ENCODE peak calls at places on chromosomes 5 and 9, in six cellular contexts. L is IMR-90, H is K562, P is A549, M is H1, T is SK-N-SH. U is an unnamed sample.

GRCh38 chr9:93577940-93578682 is 1.7 kb downstream of the PHF2 start:
- DNase-seq in L (no peak), H (no peak), P (no peak), M (no peak), T (no peak), U (no peak)

GRCh38 chr9:21455320-21455719 is 15.1 kb downstream of the IFNA1 start:
- DNase-seq in L (peak; percentile 25), H (no peak), P (peak; percentile 48), M (no peak), T (peak; percentile 8), U (peak; percentile 25)

GRCh38 chr9:4155224-4156026 is 144.4 kb downstream of the GLIS3 start:
- DNase-seq in L (no peak), H (no peak), P (peak; percentile 91), M (no peak), T (no peak), U (no peak)

GRCh38 chr9:125509476-125509875 is 197.5 kb downstream of the MAPKAP1 start:
- DNase-seq in L (peak; percentile 87), H (no peak), P (no peak), M (no peak), T (peak; percentile 45), U (no peak)

GRCh38 chr5:43569236-43569635 is 12.4 kb upstream of the PAIP1 start:
- DNase-seq in L (no peak), H (no peak), P (no peak), M (no peak), T (no peak), U (no peak)

GRCh38 chr9:37309136-37309535 is 113.4 kb upstream of the GRHPR start:
- DNase-seq in L (peak; percentile 37), H (peak; percentile 62), P (peak; percentile 44), M (peak; percentile 10), T (no peak), U (peak; percentile 40)

GRCh38 chr5:148735301-148735700 is 81.0 kb upstream of the HTR4 start:
- DNase-seq in L (peak; percentile 62), H (no peak), P (no peak), M (no peak), T (no peak), U (no peak)

GRCh38 chr9:131969469-131969989 is 110.1 kb downstream of the MED27 start:
- DNase-seq in L (no peak), H (no peak), P (no peak), M (no peak), T (peak; percentile 76), U (no peak)

GRCh38 chr9:86557063-86557766 is 203.0 kb upstream of the TUT7 start:
- DNase-seq in L (peak; percentile 98), H (no peak), P (no peak), M (no peak), T (no peak), U (no peak)

GRCh38 chr5:178145965-178146820 is 7.5 kb downstream of the NHP2 start:
- DNase-seq in L (peak; percentile 41), H (peak; percentile 71), P (peak; percentile 75), M (peak; percentile 71), T (peak; percentile 81), U (peak; percentile 92)

GRCh38 chr5:125198270-125198974 is 452.0 kb upstream of the ZNF608 start:
- DNase-seq in L (peak; percentile 84), H (no peak), P (no peak), M (no peak), T (peak; percentile 56), U (no peak)

GRCh38 chr9:4657426-4658159 is 4.5 kb upstream of the PLPP6 start:
- DNase-seq in L (no peak), H (no peak), P (peak; percentile 22), M (no peak), T (no peak), U (no peak)

GRCh38 chr5:38938424-38938823 is 92.6 kb downstream of the OSMR start:
- DNase-seq in L (peak; percentile 70), H (no peak), P (no peak), M (no peak), T (no peak), U (no peak)

GRCh38 chr5:10351199-10351881 is 2.2 kb upstream of the MARCHF6 start:
- DNase-seq in L (peak; percentile 91), H (peak; percentile 64), P (no peak), M (no peak), T (no peak), U (no peak)

GRCh38 chr5:143554918-143555477 is 151.5 kb upstream of the NR3C1 start:
- DNase-seq in L (peak; percentile 84), H (no peak), P (peak; percentile 79), M (no peak), T (no peak), U (no peak)

GRCh38 chr9:89839952-89840351 is 235.1 kb downstream of the GADD45G start:
- DNase-seq in L (no peak), H (no peak), P (no peak), M (no peak), T (no peak), U (no peak)

GRCh38 chr9:71446499-71447411 is 321.6 kb downstream of the CEMIP2 start:
- DNase-seq in L (peak; percentile 46), H (peak; percentile 15), P (peak; percentile 48), M (peak; percentile 75), T (peak; percentile 52), U (peak; percentile 88)

GRCh38 chr5:171675511-171675910 is 110.1 kb upstream of the SMIM23 start:
- DNase-seq in L (no peak), H (no peak), P (no peak), M (no peak), T (no peak), U (no peak)

GRCh38 chr5:139012170-139012569 is 137.0 kb upstream of the LRRTM2 start:
- DNase-seq in L (no peak), H (no peak), P (no peak), M (no peak), T (no peak), U (peak; percentile 24)

GRCh38 chr5:100790170-100790665 is 112.9 kb downstream of the ST8SIA4 start:
- DNase-seq in L (no peak), H (no peak), P (peak; percentile 33), M (peak; percentile 29), T (no peak), U (peak; percentile 22)

GRCh38 chr9:133830310-133830709 is 92.2 kb upstream of the SARDH start:
- DNase-seq in L (peak; percentile 16), H (no peak), P (no peak), M (no peak), T (no peak), U (no peak)

GRCh38 chr5:98977723-98978122 is 48.9 kb upstream of the CHD1 start:
- DNase-seq in L (no peak), H (no peak), P (no peak), M (no peak), T (no peak), U (no peak)

GRCh38 chr5:139593716-139594319 is 32.7 kb downstream of the UBE2D2 start:
- DNase-seq in L (peak; percentile 69), H (no peak), P (peak; percentile 65), M (no peak), T (no peak), U (no peak)

GRCh38 chr9:18058564-18058963 is 415.4 kb upstream of the ADAMTSL1 start:
- DNase-seq in L (no peak), H (no peak), P (no peak), M (no peak), T (no peak), U (no peak)

GRCh38 chr5:27020965-27021364 is 17.4 kb downstream of the CDH9 start:
- DNase-seq in L (peak; percentile 0), H (no peak), P (peak; percentile 34), M (no peak), T (no peak), U (no peak)

GRCh38 chr5:139708877-139709586 is 60.9 kb downstream of the CXXC5 start:
- DNase-seq in L (peak; percentile 28), H (peak; percentile 88), P (peak; percentile 54), M (no peak), T (peak; percentile 94), U (peak; percentile 90)

GRCh38 chr9:136398286-136398685 is 1.7 kb downstream of the SNAPC4 start:
- DNase-seq in L (no peak), H (no peak), P (no peak), M (no peak), T (no peak), U (no peak)

GRCh38 chr9:136401173-136401922 is 1.4 kb upstream of the SNAPC4 start:
- DNase-seq in L (peak; percentile 25), H (no peak), P (no peak), M (no peak), T (no peak), U (no peak)

GRCh38 chr9:136397643-136398042 is 2.3 kb downstream of the SNAPC4 start:
- DNase-seq in L (no peak), H (no peak), P (no peak), M (no peak), T (no peak), U (no peak)

GRCh38 chr9:136400038-136400834 is at the start of gene SNAPC4:
- DNase-seq in L (peak; percentile 78), H (peak; percentile 93), P (peak; percentile 87), M (peak; percentile 76), T (peak; percentile 99), U (peak; percentile 91)

GRCh38 chr9:136399176-136400037 is 563 bp downstream of the SNAPC4 start:
- DNase-seq in L (no peak), H (peak; percentile 43), P (no peak), M (no peak), T (peak; percentile 61), U (peak; percentile 28)
- TF ChIP-seq USF2 in L (no peak), H (no peak), P (no peak), M (no peak), T (no peak), U (no peak)

DNA sequence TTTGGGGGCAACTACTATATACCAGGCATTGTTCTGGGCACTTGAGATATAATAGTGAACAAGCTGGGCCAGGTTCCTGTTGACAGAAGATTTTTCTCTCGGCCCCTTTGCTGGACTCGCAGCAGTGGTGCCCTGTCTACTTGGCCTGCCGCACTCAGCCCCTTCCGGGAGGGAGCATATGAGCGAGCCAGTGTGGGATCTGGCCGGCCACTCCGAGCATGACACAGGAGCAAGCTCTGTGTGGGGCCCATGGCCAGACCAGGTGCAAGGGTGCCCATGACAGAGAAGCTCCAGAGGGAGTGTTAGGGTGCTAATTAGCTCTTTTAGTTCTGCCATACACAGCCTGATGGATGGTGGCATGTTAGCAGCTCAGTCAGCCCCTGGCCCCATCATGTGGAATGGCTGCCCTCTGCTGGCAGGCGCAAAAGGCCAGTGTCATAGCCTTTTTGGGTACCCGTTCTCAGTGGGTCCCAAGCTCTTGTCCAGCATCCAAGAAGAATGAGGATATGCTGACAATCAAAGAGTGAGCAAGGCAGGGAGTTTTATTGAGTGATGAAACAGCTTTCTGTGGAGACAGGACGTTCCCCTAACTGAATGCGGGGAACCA is 9.3 kb upstream of the KIF4B start:
- DNase-seq in L (no peak), H (peak; percentile 18), P (peak; percentile 45), M (no peak), T (no peak), U (peak; percentile 69)
- TF ChIP-seq USF2 in L (no peak), H (no peak), P (no peak), M (no peak), T (no peak), U (no peak)

GRCh38 chr9:104572612-104573011 is 3.6 kb downstream of the OR13C8 start:
- DNase-seq in L (no peak), H (no peak), P (no peak), M (no peak), T (no peak), U (no peak)
- TF ChIP-seq USF2 in L (no peak), H (no peak), P (no peak), M (no peak), T (no peak), U (no peak)

DNA sequence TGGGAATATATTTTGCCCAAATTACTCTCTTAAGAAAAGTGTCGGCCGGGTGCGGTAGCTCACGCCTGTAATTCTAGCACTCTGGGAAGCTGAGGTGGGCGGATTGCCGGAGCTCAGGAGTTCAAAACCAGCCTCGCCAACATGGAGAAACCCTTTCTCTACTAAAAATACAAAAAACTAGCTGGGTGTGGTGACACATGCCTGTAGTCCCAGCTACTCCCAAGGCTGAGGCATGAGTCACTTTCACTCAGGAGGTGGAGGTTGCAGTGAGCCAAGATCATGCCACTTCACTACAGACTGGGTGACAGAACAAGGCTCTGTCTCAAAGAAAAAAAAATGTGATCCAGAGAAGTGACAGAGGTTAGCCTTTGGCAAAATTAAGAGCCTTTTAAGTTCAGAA is 26.4 kb upstream of the TMEM171 start:
- DNase-seq in L (peak; percentile 78), H (no peak), P (peak; percentile 49), M (no peak), T (no peak), U (no peak)
- TF ChIP-seq USF2 in L (no peak), H (no peak), P (no peak), M (no peak), T (no peak), U (no peak)